ENCODE peak calls at places on chromosomes 13 and 19, in six cellular contexts. V is hepatocyte, A is small intestine, T is esophagus muscularis mucosa, Z is HCT116, D is A549. Y is an unnamed sample. For H3K9me3, the result is how much of the 10 kb centered on the place peaks cover.

GRCh38 chr13:54150851-54151250 is 1122.2 kb downstream of the OLFM4 start:
- DNase-seq in V (no peak), A (no peak), T (no peak), Z (no peak), D (no peak), Y (no peak)

GRCh38 chr13:46716821-46717220 is 80.1 kb downstream of the ESD start:
- DNase-seq in V (no peak), A (no peak), T (no peak), Z (no peak), D (no peak), Y (peak)

GRCh38 chr13:86554066-86554465 is 754.8 kb upstream of the SLITRK6 start:
- DNase-seq in V (no peak), A (no peak), T (no peak), Z (no peak), D (no peak), Y (no peak)

GRCh38 chr19:47445937-47446402 is 25.7 kb downstream of the SLC8A2 start:
- DNase-seq in V (peak), A (no peak), T (no peak), Z (no peak), D (peak), Y (no peak)

GRCh38 chr19:29211562-29212416 is 1.2 kb downstream of the UQCRFS1 start:
- DNase-seq in V (peak), A (peak), T (peak), Z (no peak), D (peak), Y (peak)

GRCh38 chr19:51724543-51724942 is 752 bp upstream of the HAS1 start:
- DNase-seq in V (no peak), A (no peak), T (no peak), Z (no peak), D (no peak), Y (no peak)

GRCh38 chr13:84358601-84359000 is 476.3 kb upstream of the SLITRK1 start:
- DNase-seq in V (no peak), A (no peak), T (no peak), Z (no peak), D (no peak), Y (no peak)

GRCh38 chr13:109344552-109345157 is 441.7 kb downstream of the IRS2 start:
- DNase-seq in V (no peak), A (no peak), T (no peak), Z (no peak), D (peak), Y (peak)

GRCh38 chr19:15251749-15252397 is 19.6 kb upstream of the EPHX3 start:
- DNase-seq in V (peak), A (no peak), T (peak), Z (no peak), D (peak), Y (peak)
- H3K4me3 ChIP-seq in V (no peak), A (no peak), T (peak), Z (no peak), D (no peak), Y (peak)

DNA sequence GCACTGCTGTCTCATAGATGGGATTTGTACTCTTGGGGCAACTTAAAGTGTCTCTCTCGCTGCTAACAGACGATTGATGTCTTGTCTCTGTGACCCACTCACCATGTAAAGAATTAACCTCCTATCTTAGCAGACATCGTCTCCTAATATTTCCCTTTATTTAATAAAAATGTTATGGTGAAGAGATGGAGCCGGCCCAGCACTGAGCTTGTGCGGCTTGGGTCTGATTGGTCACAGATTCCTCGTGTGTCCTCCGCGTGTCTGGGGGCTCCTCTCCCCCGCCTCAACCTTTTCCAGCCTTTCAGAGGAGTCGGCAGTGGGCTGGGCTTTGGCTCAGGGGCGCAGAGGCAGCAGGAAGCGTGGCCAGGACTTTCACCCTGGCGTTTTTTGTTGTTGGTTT is 13.2 kb upstream of the CRTC1 start:
- DNase-seq in V (no peak), A (no peak), T (no peak), Z (no peak), D (no peak), Y (no peak)
- H3K27ac ChIP-seq in V (peak), A (no peak), T (peak), Z (no peak), D (no peak), Y (no peak)

GRCh38 chr19:9323919-9324583 is at the start of gene ZNF559:
- DNase-seq in V (peak), A (peak), T (peak), Z (peak), D (peak), Y (peak)
- H3K9me3 ChIP-seq in V (under half), A (under half), T (under half), Z (under half), D (under half), Y (under half)

DNA sequence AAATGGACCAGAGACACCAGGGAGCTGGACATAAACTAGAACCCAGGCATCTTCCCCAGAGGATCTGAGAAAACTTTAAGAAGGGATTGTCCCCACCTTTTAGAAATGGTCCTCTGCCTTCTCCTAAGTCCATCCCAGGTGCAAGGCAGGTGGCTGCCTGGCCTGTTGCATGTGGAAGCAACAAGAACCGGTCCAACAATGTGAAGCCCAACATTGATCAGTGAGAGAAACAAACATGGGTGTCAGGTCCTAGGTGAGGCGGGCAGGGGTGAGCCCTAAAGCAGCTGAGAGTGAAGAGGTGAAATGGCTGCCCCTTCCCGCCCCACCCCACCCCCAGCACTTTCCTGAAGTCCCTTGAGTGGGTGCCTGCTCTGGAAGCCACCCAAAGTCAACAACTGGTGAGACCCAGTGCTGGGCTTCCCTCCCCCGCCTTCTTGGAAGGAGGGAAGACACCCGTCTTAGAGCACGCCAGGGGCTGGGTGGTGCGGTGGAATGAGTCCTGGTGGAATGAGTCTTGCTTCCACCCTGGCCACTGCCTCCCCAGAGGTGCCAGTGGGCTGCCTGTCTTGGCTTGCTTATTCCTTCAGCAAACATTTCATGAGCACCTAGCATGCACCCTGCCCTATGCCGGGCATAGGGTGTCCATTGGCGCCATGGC is 1.7 kb downstream of the AP1M1 start:
- DNase-seq in V (no peak), A (no peak), T (no peak), Z (no peak), D (no peak), Y (no peak)
- H3K4me3 ChIP-seq in V (no peak), A (no peak), T (peak), Z (peak), D (peak), Y (no peak)

GRCh38 chr13:27083183-27083582 is 88.4 kb downstream of the USP12 start:
- DNase-seq in V (no peak), A (no peak), T (no peak), Z (no peak), D (no peak), Y (no peak)

GRCh38 chr13:27082325-27082724 is 89.3 kb downstream of the USP12 start:
- DNase-seq in V (no peak), A (no peak), T (no peak), Z (no peak), D (no peak), Y (no peak)

GRCh38 chr13:27081893-27082292 is 89.7 kb downstream of the USP12 start:
- DNase-seq in V (no peak), A (no peak), T (no peak), Z (no peak), D (no peak), Y (no peak)

GRCh38 chr13:27079421-27079958 is 92.1 kb downstream of the USP12 start:
- DNase-seq in V (no peak), A (no peak), T (no peak), Z (no peak), D (no peak), Y (peak)

GRCh38 chr13:27080018-27080948 is 91.3 kb downstream of the USP12 start:
- DNase-seq in V (no peak), A (no peak), T (no peak), Z (no peak), D (no peak), Y (no peak)
- H3K27ac ChIP-seq in V (no peak), A (no peak), T (peak), Z (no peak), D (no peak), Y (peak)

DNA sequence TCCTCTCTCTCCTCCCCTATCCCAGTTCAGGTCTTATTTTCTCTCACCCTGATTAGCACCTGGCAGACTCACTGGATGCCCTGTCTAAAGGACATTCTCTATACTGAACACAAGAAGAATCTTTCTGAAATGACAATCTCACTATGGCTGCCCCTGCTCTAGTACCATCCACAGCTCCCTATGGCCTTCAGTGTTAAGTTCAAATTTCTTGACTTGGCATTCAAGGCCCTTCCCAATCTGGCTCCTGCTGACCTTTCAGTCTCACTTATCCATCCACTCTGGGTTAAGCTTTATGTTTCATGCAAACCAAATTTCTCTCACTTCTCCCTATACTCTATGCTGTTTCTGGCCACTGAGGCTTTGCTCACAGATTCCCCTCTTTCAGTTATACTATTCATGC is 34.2 kb downstream of the MBD3L1 start:
- DNase-seq in V (no peak), A (no peak), T (no peak), Z (no peak), D (no peak), Y (no peak)
- H3K9me3 ChIP-seq in V (under half), A (under half), T (under half), Z (under half), D (under half), Y (under half)

GRCh38 chr13:56736966-56737365 is 403.8 kb upstream of the PRR20A start:
- DNase-seq in V (no peak), A (no peak), T (no peak), Z (no peak), D (no peak), Y (no peak)

DNA sequence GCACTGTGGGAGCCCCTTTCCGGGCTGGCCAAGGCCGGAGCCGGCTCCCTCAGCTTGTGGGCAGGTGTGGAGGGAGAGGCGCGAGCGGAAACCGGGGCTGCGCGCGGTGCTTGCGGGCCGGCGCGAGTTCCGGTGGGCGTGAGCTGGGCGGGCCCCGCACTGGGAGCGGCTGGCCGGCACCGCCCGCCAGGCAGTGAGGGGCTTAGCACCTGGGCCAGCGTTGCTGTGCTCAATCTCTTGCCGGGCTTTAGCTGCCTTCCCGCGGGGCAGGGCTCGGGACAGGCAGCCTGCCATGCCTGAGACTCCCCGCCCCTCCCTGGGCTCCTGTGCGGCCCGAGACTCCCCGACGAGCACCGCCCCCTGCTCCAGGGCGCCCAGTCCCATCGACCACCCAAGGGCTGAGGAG is 405.2 kb upstream of the PRR20A start:
- DNase-seq in V (no peak), A (no peak), T (no peak), Z (no peak), D (no peak), Y (no peak)
- H3K4me3 ChIP-seq in V (no peak), A (no peak), T (no peak), Z (no peak), D (no peak), Y (no peak)

GRCh38 chr19:33734913-33735312 is 61.8 kb upstream of the KCTD15 start:
- DNase-seq in V (no peak), A (no peak), T (no peak), Z (no peak), D (no peak), Y (no peak)

GRCh38 chr19:33740811-33741396 is 55.8 kb upstream of the KCTD15 start:
- DNase-seq in V (peak), A (peak), T (no peak), Z (no peak), D (peak), Y (peak)

GRCh38 chr19:33737704-33738103 is 59.0 kb upstream of the KCTD15 start:
- DNase-seq in V (no peak), A (no peak), T (no peak), Z (no peak), D (no peak), Y (no peak)

GRCh38 chr19:33736158-33736557 is 60.5 kb upstream of the KCTD15 start:
- DNase-seq in V (no peak), A (no peak), T (no peak), Z (no peak), D (no peak), Y (no peak)

GRCh38 chr19:33736787-33737186 is 59.9 kb upstream of the KCTD15 start:
- DNase-seq in V (no peak), A (no peak), T (no peak), Z (no peak), D (no peak), Y (no peak)
- H3K27ac ChIP-seq in V (no peak), A (no peak), T (no peak), Z (no peak), D (no peak), Y (no peak)

GRCh38 chr19:19711306-19711933 is 21.5 kb downstream of the ZNF14 start:
- DNase-seq in V (no peak), A (no peak), T (no peak), Z (no peak), D (no peak), Y (no peak)
- H3K9me3 ChIP-seq in V (half or more), A (under half), T (half or more), Z (half or more), D (half or more), Y (half or more)

Y was measured in SJCRH30.